ENCODE peak calls at places on chromosomes 6 and 20, in ten cellular contexts. Q, X, T, M, V, A, O, D, Z and K are unnamed samples.

GRCh38 chr6:99092461-99092860 is 144.7 kb upstream of the FBXL4 start:
- DNase-seq in T (no peak), M (no peak), Z (no peak), V (peak), Q (no peak), O (no peak), D (no peak), A (no peak), X (no peak), K (no peak)

GRCh38 chr6:43074847-43075741 is 1.0 kb upstream of the PTK7 start:
- DNase-seq in Q (no peak), M (no peak), X (no peak), D (no peak), A (no peak), Z (no peak), V (no peak), O (no peak), T (no peak), K (no peak)

GRCh38 chr6:79167931-79168694 is 66.4 kb downstream of the HMGN3 start:
- DNase-seq in M (no peak), Q (no peak), O (no peak), T (peak), X (no peak), D (peak), A (no peak), V (no peak), Z (no peak), K (no peak)

GRCh38 chr20:965956-966355 is 36.2 kb downstream of the RSPO4 start:
- DNase-seq in M (no peak), D (no peak), O (no peak), V (no peak), T (no peak), A (no peak), Q (no peak), Z (no peak), X (no peak), K (no peak)

GRCh38 chr20:4812641-4813075 is 90.9 kb downstream of the PRND start:
- DNase-seq in Z (no peak), D (no peak), M (no peak), T (no peak), O (no peak), V (peak), Q (no peak), X (no peak), A (no peak), K (no peak)

GRCh38 chr6:93829009-93829408 is 409.6 kb upstream of the EPHA7 start:
- DNase-seq in M (no peak), A (no peak), Z (no peak), V (no peak), Q (no peak), O (no peak), X (no peak), T (no peak), D (no peak), K (no peak)

GRCh38 chr20:24990810-24991252 is 1.7 kb downstream of the APMAP start:
- DNase-seq in A (peak), M (no peak), O (no peak), Q (no peak), D (no peak), V (no peak), X (no peak), T (peak), Z (no peak), K (no peak)

GRCh38 chr20:51789434-51789833 is 12.9 kb downstream of the SALL4 start:
- DNase-seq in M (no peak), X (no peak), A (no peak), V (peak), D (no peak), T (no peak), O (no peak), Z (no peak), Q (no peak), K (no peak)

GRCh38 chr6:42333622-42334021 is 116.0 kb upstream of the MRPS10 start:
- DNase-seq in O (no peak), Q (no peak), D (no peak), V (peak), Z (no peak), X (no peak), T (no peak), M (no peak), A (no peak), K (no peak)

GRCh38 chr6:63236398-63236817 is 25.1 kb downstream of the FKBP1C start:
- DNase-seq in Q (no peak), T (no peak), A (no peak), Z (no peak), M (no peak), D (no peak), X (no peak), V (no peak), O (no peak), K (no peak)

GRCh38 chr20:63081831-63082230 is 75.1 kb upstream of the BHLHE23 start:
- DNase-seq in X (peak), D (no peak), O (no peak), T (no peak), Z (no peak), V (no peak), Q (no peak), M (no peak), A (no peak), K (no peak)

GRCh38 chr20:32978009-32978335 is 26.3 kb downstream of the SUN5 start:
- DNase-seq in O (no peak), D (no peak), Q (no peak), M (no peak), Z (no peak), A (no peak), V (no peak), X (no peak), T (no peak), K (no peak)

GRCh38 chr6:37134622-37135191 is 35.2 kb upstream of the PIM1 start:
- DNase-seq in X (no peak), M (peak), T (peak), D (peak), O (peak), A (peak), Z (no peak), Q (peak), V (no peak), K (no peak)

GRCh38 chr6:85394853-85395538 is 54.9 kb upstream of the NT5E start:
- DNase-seq in A (no peak), D (no peak), Q (peak), V (no peak), O (no peak), M (no peak), Z (no peak), T (no peak), X (no peak), K (no peak)

GRCh38 chr6:45163952-45164766 is 164.0 kb upstream of the RUNX2 start:
- DNase-seq in T (peak), Z (no peak), V (no peak), A (no peak), X (no peak), D (no peak), M (peak), Q (no peak), O (no peak), K (no peak)